ENCODE peak calls at places on chromosomes 2 and 18, in six cellular contexts. One of them, this sample, is unnamed.

GRCh38 chr2:170466632-170467031 is 248.5 kb upstream of the SP5 start:
- DNase-seq in H1: no peak
- DNase-seq in HepG2: no peak
- DNase-seq in K562: no peak
- DNase-seq in GM12878: no peak
- DNase-seq in SK-N-SH: no peak
- DNase-seq in this sample: no peak

GRCh38 chr2:127188797-127189196 is 31.3 kb downstream of the CYP27C1 start:
- DNase-seq in H1: no peak
- DNase-seq in HepG2: no peak
- DNase-seq in K562: no peak
- DNase-seq in GM12878: no peak
- DNase-seq in SK-N-SH: no peak
- DNase-seq in this sample: no peak

GRCh38 chr2:132009874-132010521 is 151.8 kb downstream of the ANKRD30BL start:
- DNase-seq in H1: peak; percentile 53
- DNase-seq in HepG2: no peak
- DNase-seq in K562: no peak
- DNase-seq in GM12878: no peak
- DNase-seq in SK-N-SH: peak; percentile 3
- DNase-seq in this sample: no peak

GRCh38 chr2:62663443-62663842 is 42.1 kb upstream of the EHBP1 start:
- DNase-seq in H1: no peak
- DNase-seq in HepG2: no peak
- DNase-seq in K562: no peak
- DNase-seq in GM12878: no peak
- DNase-seq in SK-N-SH: peak; percentile 22
- DNase-seq in this sample: no peak

GRCh38 chr2:10286216-10287037 is 16.3 kb upstream of the HPCAL1 start:
- DNase-seq in H1: no peak
- DNase-seq in HepG2: no peak
- DNase-seq in K562: no peak
- DNase-seq in GM12878: no peak
- DNase-seq in SK-N-SH: peak; percentile 93
- DNase-seq in this sample: no peak

GRCh38 chr2:165833156-165833555 is 39.1 kb upstream of the GALNT3 start:
- DNase-seq in H1: no peak
- DNase-seq in HepG2: no peak
- DNase-seq in K562: no peak
- DNase-seq in GM12878: no peak
- DNase-seq in SK-N-SH: no peak
- DNase-seq in this sample: no peak

GRCh38 chr2:240250150-240250984 is 109.9 kb upstream of the OTOS start:
- DNase-seq in H1: no peak
- DNase-seq in HepG2: no peak
- DNase-seq in K562: peak; percentile 17
- DNase-seq in GM12878: no peak
- DNase-seq in SK-N-SH: no peak
- DNase-seq in this sample: no peak

GRCh38 chr2:141508806-141509595 is 621.8 kb downstream of the LRP1B start:
- DNase-seq in H1: no peak
- DNase-seq in HepG2: no peak
- DNase-seq in K562: no peak
- DNase-seq in GM12878: no peak
- DNase-seq in SK-N-SH: no peak
- DNase-seq in this sample: no peak

GRCh38 chr2:1754461-1755170 is 10.3 kb upstream of the PXDN start:
- DNase-seq in H1: no peak
- DNase-seq in HepG2: no peak
- DNase-seq in K562: no peak
- DNase-seq in GM12878: no peak
- DNase-seq in SK-N-SH: no peak
- DNase-seq in this sample: no peak

GRCh38 chr18:25737710-25738251 is 352.6 kb downstream of the SS18 start:
- DNase-seq in H1: no peak
- DNase-seq in HepG2: peak; percentile 18
- DNase-seq in K562: no peak
- DNase-seq in GM12878: no peak
- DNase-seq in SK-N-SH: no peak
- DNase-seq in this sample: no peak

GRCh38 chr2:9703085-9703641 is 72.4 kb upstream of the YWHAQ start:
- DNase-seq in H1: no peak
- DNase-seq in HepG2: peak; percentile 39
- DNase-seq in K562: no peak
- DNase-seq in GM12878: no peak
- DNase-seq in SK-N-SH: no peak
- DNase-seq in this sample: no peak

GRCh38 chr2:186927867-186928191 is 78.9 kb upstream of the ZSWIM2 start:
- DNase-seq in H1: no peak
- DNase-seq in HepG2: no peak
- DNase-seq in K562: no peak
- DNase-seq in GM12878: no peak
- DNase-seq in SK-N-SH: no peak
- DNase-seq in this sample: no peak

GRCh38 chr2:109275120-109276040 is 146.4 kb downstream of the SH3RF3 start:
- DNase-seq in H1: no peak
- DNase-seq in HepG2: no peak
- DNase-seq in K562: no peak
- DNase-seq in GM12878: no peak
- DNase-seq in SK-N-SH: no peak
- DNase-seq in this sample: peak; percentile 87

GRCh38 chr18:62341423-62341920 is 16.4 kb downstream of the TNFRSF11A start:
- DNase-seq in H1: peak; percentile 13
- DNase-seq in HepG2: no peak
- DNase-seq in K562: no peak
- DNase-seq in GM12878: no peak
- DNase-seq in SK-N-SH: peak; percentile 58
- DNase-seq in this sample: no peak
- TF ChIP-seq GABPA in H1: no peak
- TF ChIP-seq GABPA in HepG2: no peak
- TF ChIP-seq GABPA in K562: no peak
- TF ChIP-seq GABPA in GM12878: no peak
- TF ChIP-seq GABPA in SK-N-SH: no peak
- TF ChIP-seq GABPA in this sample: no peak

GRCh38 chr2:67650292-67651133 is 253.4 kb downstream of the ETAA1 start:
- DNase-seq in H1: peak; percentile 76
- DNase-seq in HepG2: peak; percentile 63
- DNase-seq in K562: peak; percentile 26
- DNase-seq in GM12878: no peak
- DNase-seq in SK-N-SH: peak; percentile 67
- DNase-seq in this sample: peak; percentile 11
- TF ChIP-seq GABPA in H1: no peak
- TF ChIP-seq GABPA in HepG2: no peak
- TF ChIP-seq GABPA in K562: no peak
- TF ChIP-seq GABPA in GM12878: no peak
- TF ChIP-seq GABPA in SK-N-SH: no peak
- TF ChIP-seq GABPA in this sample: no peak

GRCh38 chr2:60438136-60438535 is 115.3 kb downstream of the BCL11A start:
- DNase-seq in H1: no peak
- DNase-seq in HepG2: no peak
- DNase-seq in K562: no peak
- DNase-seq in GM12878: no peak
- DNase-seq in SK-N-SH: no peak
- DNase-seq in this sample: no peak

GRCh38 chr2:60432202-60432601 is 121.3 kb downstream of the BCL11A start:
- DNase-seq in H1: no peak
- DNase-seq in HepG2: no peak
- DNase-seq in K562: no peak
- DNase-seq in GM12878: no peak
- DNase-seq in SK-N-SH: no peak
- DNase-seq in this sample: no peak

GRCh38 chr2:60429681-60430080 is 123.8 kb downstream of the BCL11A start:
- DNase-seq in H1: no peak
- DNase-seq in HepG2: no peak
- DNase-seq in K562: no peak
- DNase-seq in GM12878: no peak
- DNase-seq in SK-N-SH: no peak
- DNase-seq in this sample: no peak

GRCh38 chr2:60437080-60437765 is 116.2 kb downstream of the BCL11A start:
- DNase-seq in H1: no peak
- DNase-seq in HepG2: no peak
- DNase-seq in K562: no peak
- DNase-seq in GM12878: no peak
- DNase-seq in SK-N-SH: no peak
- DNase-seq in this sample: no peak

DNA sequence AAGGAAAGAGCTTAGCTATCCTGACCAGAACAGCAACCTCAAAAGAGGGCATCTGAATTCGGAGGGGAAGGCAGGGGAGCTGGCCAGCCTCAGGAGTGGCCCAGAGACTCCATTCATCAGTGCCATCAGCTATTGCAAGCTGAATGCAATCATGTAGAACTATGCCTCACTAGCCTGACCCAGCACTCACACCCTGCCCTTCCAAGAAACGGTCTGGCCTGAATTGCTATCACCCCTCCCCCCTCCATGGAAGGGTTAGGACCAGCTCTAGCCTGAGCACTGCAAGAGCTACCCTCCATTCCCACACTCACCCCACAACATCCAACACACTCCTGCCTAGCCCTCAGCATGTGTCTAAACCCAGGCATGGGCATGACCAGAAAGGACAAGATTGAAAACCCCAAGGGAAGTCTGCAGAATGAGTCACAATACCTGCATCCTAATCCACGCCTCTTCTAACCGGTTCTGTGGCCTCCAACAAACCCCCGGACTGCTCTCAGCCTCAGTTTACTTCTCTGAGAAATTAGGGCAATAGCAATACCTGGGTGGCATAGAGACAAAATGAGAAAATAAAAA is 120.3 kb downstream of the BCL11A start:
- DNase-seq in H1: no peak
- DNase-seq in HepG2: no peak
- DNase-seq in K562: no peak
- DNase-seq in GM12878: no peak
- DNase-seq in SK-N-SH: no peak
- DNase-seq in this sample: no peak
- TF ChIP-seq GABPA in H1: no peak
- TF ChIP-seq GABPA in HepG2: no peak
- TF ChIP-seq GABPA in K562: no peak
- TF ChIP-seq GABPA in GM12878: no peak
- TF ChIP-seq GABPA in SK-N-SH: no peak
- TF ChIP-seq GABPA in this sample: no peak

GRCh38 chr2:144582651-144583361 is 62.9 kb upstream of the ZEB2 start:
- DNase-seq in H1: no peak
- DNase-seq in HepG2: no peak
- DNase-seq in K562: peak; percentile 82
- DNase-seq in GM12878: no peak
- DNase-seq in SK-N-SH: no peak
- DNase-seq in this sample: no peak
- TF ChIP-seq GABPA in H1: no peak
- TF ChIP-seq GABPA in HepG2: no peak
- TF ChIP-seq GABPA in K562: peak; percentile 39
- TF ChIP-seq GABPA in GM12878: no peak
- TF ChIP-seq GABPA in SK-N-SH: no peak
- TF ChIP-seq GABPA in this sample: no peak

DNA sequence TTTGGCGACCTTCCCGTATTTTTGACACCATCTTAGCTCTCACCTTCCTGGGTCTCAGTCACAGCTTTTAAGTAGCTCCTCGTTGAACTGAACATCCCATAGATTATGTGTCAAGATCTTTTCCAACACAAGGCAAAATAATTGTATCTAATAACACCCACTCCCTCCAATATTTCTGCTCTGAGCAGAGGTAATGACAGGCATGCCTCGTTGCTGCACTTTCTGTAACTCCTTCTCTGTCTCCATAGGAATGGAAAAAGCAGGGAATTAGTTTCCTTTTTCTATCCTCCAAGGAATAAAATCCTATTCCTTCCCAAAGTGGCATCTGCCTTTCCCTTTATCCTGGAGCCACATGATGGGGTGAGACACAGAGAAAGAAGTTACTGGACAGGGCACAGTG is 174.0 kb upstream of the CDH20 start:
- DNase-seq in H1: no peak
- DNase-seq in HepG2: no peak
- DNase-seq in K562: no peak
- DNase-seq in GM12878: no peak
- DNase-seq in SK-N-SH: no peak
- DNase-seq in this sample: no peak
- TF ChIP-seq GABPA in H1: no peak
- TF ChIP-seq GABPA in HepG2: no peak
- TF ChIP-seq GABPA in K562: no peak
- TF ChIP-seq GABPA in GM12878: no peak
- TF ChIP-seq GABPA in SK-N-SH: no peak
- TF ChIP-seq GABPA in this sample: no peak

GRCh38 chr18:55318864-55319516 is 269.0 kb downstream of the TCF4 start:
- DNase-seq in H1: no peak
- DNase-seq in HepG2: no peak
- DNase-seq in K562: no peak
- DNase-seq in GM12878: no peak
- DNase-seq in SK-N-SH: no peak
- DNase-seq in this sample: no peak
- TF ChIP-seq GABPA in H1: no peak
- TF ChIP-seq GABPA in HepG2: no peak
- TF ChIP-seq GABPA in K562: no peak
- TF ChIP-seq GABPA in GM12878: no peak
- TF ChIP-seq GABPA in SK-N-SH: no peak
- TF ChIP-seq GABPA in this sample: no peak

DNA sequence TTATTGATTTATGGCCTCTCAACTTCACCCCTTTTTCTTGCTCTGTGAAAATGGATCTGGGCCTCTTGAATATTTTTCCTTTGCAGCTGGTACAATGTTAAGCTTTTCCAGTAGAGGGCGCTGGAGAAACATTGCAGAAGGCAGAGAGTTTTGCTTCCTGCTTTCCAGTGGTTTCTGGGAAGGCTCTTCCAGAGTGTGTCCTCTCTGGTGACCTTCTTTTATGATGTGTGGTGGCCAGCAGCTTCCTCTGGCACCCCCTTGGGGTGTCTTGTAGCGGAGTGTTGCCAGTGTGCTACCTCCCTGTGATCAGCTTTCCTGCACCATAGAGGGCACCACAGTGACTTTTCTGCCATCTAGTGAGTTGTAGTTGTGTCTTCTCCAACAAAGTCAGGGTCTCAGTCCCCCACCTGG is 25.4 kb upstream of the MGAT5 start:
- DNase-seq in H1: no peak
- DNase-seq in HepG2: peak; percentile 72
- DNase-seq in K562: peak; percentile 36
- DNase-seq in GM12878: no peak
- DNase-seq in SK-N-SH: no peak
- DNase-seq in this sample: peak; percentile 30
- TF ChIP-seq GABPA in H1: no peak
- TF ChIP-seq GABPA in HepG2: no peak
- TF ChIP-seq GABPA in K562: no peak
- TF ChIP-seq GABPA in GM12878: no peak
- TF ChIP-seq GABPA in SK-N-SH: no peak
- TF ChIP-seq GABPA in this sample: no peak

This sample was measured in HL-60.